ENCODE peak calls at places on chromosomes 5 and 9, in five cellular contexts. One of them, this sample, is unnamed.

GRCh38 chr5:97142521-97143254 is at the start of gene LIX1:
- DNase-seq in stimulated activated CD8-positive, alpha-beta memory T cell treated with anti-CD3 and anti-CD28 coated beads, Interleukin-15, amount 100 ng/mL, for 4 hours: no peak
- DNase-seq in ELR: peak; percentile 66
- DNase-seq in KBM-7: peak; percentile 59
- DNase-seq in NCI-H774: peak; percentile 14
- DNase-seq in this sample: peak; percentile 67

GRCh38 chr5:132272341-132273210 is 15.1 kb downstream of the PDLIM4 start:
- DNase-seq in KBM-7: peak; percentile 85
- DNase-seq in NCI-H774: peak; percentile 42
- DNase-seq in ELR: peak; percentile 69
- DNase-seq in stimulated activated CD8-positive, alpha-beta memory T cell treated with anti-CD3 and anti-CD28 coated beads, Interleukin-15, amount 100 ng/mL, for 4 hours: peak; percentile 39
- DNase-seq in this sample: peak; percentile 75

GRCh38 chr5:499233-500209 is 24.7 kb downstream of the SLC9A3 start:
- DNase-seq in stimulated activated CD8-positive, alpha-beta memory T cell treated with anti-CD3 and anti-CD28 coated beads, Interleukin-15, amount 100 ng/mL, for 4 hours: no peak
- DNase-seq in ELR: no peak
- DNase-seq in KBM-7: no peak
- DNase-seq in NCI-H774: peak; percentile 47
- DNase-seq in this sample: no peak

GRCh38 chr5:65776707-65777141 is 54.7 kb downstream of the NLN start:
- DNase-seq in ELR: peak; percentile 52
- DNase-seq in NCI-H774: no peak
- DNase-seq in stimulated activated CD8-positive, alpha-beta memory T cell treated with anti-CD3 and anti-CD28 coated beads, Interleukin-15, amount 100 ng/mL, for 4 hours: no peak
- DNase-seq in KBM-7: no peak
- DNase-seq in this sample: no peak

GRCh38 chr9:134276463-134277245 is 49.6 kb upstream of the RXRA start:
- DNase-seq in ELR: no peak
- DNase-seq in KBM-7: peak; percentile 92
- DNase-seq in NCI-H774: no peak
- DNase-seq in stimulated activated CD8-positive, alpha-beta memory T cell treated with anti-CD3 and anti-CD28 coated beads, Interleukin-15, amount 100 ng/mL, for 4 hours: no peak
- DNase-seq in this sample: no peak

GRCh38 chr5:178529080-178529479 is 61.1 kb downstream of the COL23A1 start:
- DNase-seq in ELR: no peak
- DNase-seq in KBM-7: no peak
- DNase-seq in NCI-H774: no peak
- DNase-seq in stimulated activated CD8-positive, alpha-beta memory T cell treated with anti-CD3 and anti-CD28 coated beads, Interleukin-15, amount 100 ng/mL, for 4 hours: no peak
- DNase-seq in this sample: no peak

GRCh38 chr9:128104171-128104618 is 23.3 kb downstream of the PTGES2 start:
- DNase-seq in KBM-7: no peak
- DNase-seq in stimulated activated CD8-positive, alpha-beta memory T cell treated with anti-CD3 and anti-CD28 coated beads, Interleukin-15, amount 100 ng/mL, for 4 hours: no peak
- DNase-seq in NCI-H774: peak; percentile 60
- DNase-seq in ELR: no peak
- DNase-seq in this sample: peak; percentile 65

GRCh38 chr9:4062966-4063365 is 236.9 kb downstream of the GLIS3 start:
- DNase-seq in stimulated activated CD8-positive, alpha-beta memory T cell treated with anti-CD3 and anti-CD28 coated beads, Interleukin-15, amount 100 ng/mL, for 4 hours: no peak
- DNase-seq in KBM-7: no peak
- DNase-seq in NCI-H774: no peak
- DNase-seq in ELR: no peak
- DNase-seq in this sample: no peak

GRCh38 chr5:149002053-149002452 is 60.8 kb downstream of the SH3TC2 start:
- DNase-seq in ELR: peak; percentile 100
- DNase-seq in stimulated activated CD8-positive, alpha-beta memory T cell treated with anti-CD3 and anti-CD28 coated beads, Interleukin-15, amount 100 ng/mL, for 4 hours: no peak
- DNase-seq in KBM-7: no peak
- DNase-seq in NCI-H774: no peak
- DNase-seq in this sample: peak; percentile 77

GRCh38 chr5:126016256-126016655 is 407.0 kb upstream of the GRAMD2B start:
- DNase-seq in KBM-7: no peak
- DNase-seq in NCI-H774: peak; percentile 33
- DNase-seq in stimulated activated CD8-positive, alpha-beta memory T cell treated with anti-CD3 and anti-CD28 coated beads, Interleukin-15, amount 100 ng/mL, for 4 hours: no peak
- DNase-seq in ELR: no peak
- DNase-seq in this sample: no peak

GRCh38 chr9:70435948-70436347 is 21.5 kb upstream of the KLF9 start:
- DNase-seq in NCI-H774: no peak
- DNase-seq in ELR: peak; percentile 77
- DNase-seq in KBM-7: no peak
- DNase-seq in stimulated activated CD8-positive, alpha-beta memory T cell treated with anti-CD3 and anti-CD28 coated beads, Interleukin-15, amount 100 ng/mL, for 4 hours: no peak
- DNase-seq in this sample: peak; percentile 80

This sample was measured in dermis blood vessel endothelial cell.